ENCODE peak calls at places on chromosomes 2 and 18, in seven cellular contexts. R, G, N, Q, I, W and X are unnamed samples.

GRCh38 chr2:102238039-102238756 is 51.4 kb downstream of the IL1RL2 start:
- DNase-seq in R (peak; percentile 36), G (no peak), N (no peak), Q (no peak), I (no peak), W (no peak), X (no peak)

GRCh38 chr18:70422061-70422965 is 133.5 kb downstream of the SOCS6 start:
- DNase-seq in R (no peak), G (peak; percentile 13), N (no peak), Q (no peak), I (peak; percentile 91), W (peak; percentile 67), X (peak; percentile 84)

GRCh38 chr2:235749121-235749780 is 255.4 kb downstream of the AGAP1 start:
- DNase-seq in R (no peak), G (no peak), N (no peak), Q (no peak), I (peak; percentile 21), W (no peak), X (peak; percentile 96)

GRCh38 chr2:237467447-237468179 is 19.4 kb upstream of the MLPH start:
- DNase-seq in R (no peak), G (no peak), N (no peak), Q (no peak), I (no peak), W (no peak), X (no peak)

GRCh38 chr2:38187416-38188127 is 111.6 kb upstream of the CYP1B1 start:
- DNase-seq in R (no peak), G (no peak), N (no peak), Q (no peak), I (peak; percentile 88), W (no peak), X (peak; percentile 71)

GRCh38 chr2:8158714-8159113 is 523.1 kb upstream of the ID2 start:
- DNase-seq in R (no peak), G (no peak), N (no peak), Q (no peak), I (no peak), W (no peak), X (no peak)

GRCh38 chr2:106546376-106546990 is 59.3 kb downstream of the CD8B2 start:
- DNase-seq in R (no peak), G (no peak), N (no peak), Q (no peak), I (no peak), W (no peak), X (no peak)

GRCh38 chr2:168639501-168639900 is 162.9 kb upstream of the NOSTRIN start:
- DNase-seq in R (no peak), G (no peak), N (no peak), Q (no peak), I (peak; percentile 42), W (no peak), X (peak; percentile 83)

GRCh38 chr18:45521777-45522176 is 93.5 kb upstream of the SLC14A2 start:
- DNase-seq in R (no peak), G (no peak), N (no peak), Q (no peak), I (peak; percentile 80), W (no peak), X (no peak)

GRCh38 chr2:125471963-125472362 is 1184.0 kb upstream of the GYPC start:
- DNase-seq in R (no peak), G (peak; percentile 54), N (no peak), Q (peak; percentile 27), I (no peak), W (no peak), X (peak; percentile 64)

GRCh38 chr2:190718652-190719526 is 70.0 kb downstream of the NAB1 start:
- DNase-seq in R (peak; percentile 75), G (peak; percentile 27), N (peak; percentile 51), Q (no peak), I (peak; percentile 51), W (peak; percentile 73), X (peak; percentile 91)

GRCh38 chr18:10912790-10913560 is 236.4 kb downstream of the PIEZO2 start:
- DNase-seq in R (no peak), G (no peak), N (no peak), Q (no peak), I (no peak), W (no peak), X (peak; percentile 80)

GRCh38 chr2:190677255-190677654 is 28.4 kb downstream of the NAB1 start:
- DNase-seq in R (no peak), G (no peak), N (no peak), Q (no peak), I (no peak), W (no peak), X (no peak)

GRCh38 chr2:86186431-86186830 is 8.8 kb downstream of the IMMT start:
- DNase-seq in R (no peak), G (no peak), N (no peak), Q (no peak), I (no peak), W (no peak), X (no peak)

GRCh38 chr2:105856576-105856975 is 111.9 kb downstream of the NCK2 start:
- DNase-seq in R (no peak), G (no peak), N (no peak), Q (no peak), I (no peak), W (no peak), X (no peak)

GRCh38 chr2:241724259-241724974 is 10.0 kb upstream of the D2HGDH start:
- DNase-seq in R (peak; percentile 29), G (no peak), N (no peak), Q (no peak), I (no peak), W (no peak), X (no peak)

GRCh38 chr18:58572181-58572580 is 56.7 kb downstream of the ALPK2 start:
- DNase-seq in R (no peak), G (no peak), N (no peak), Q (no peak), I (no peak), W (peak; percentile 31), X (peak; percentile 60)

GRCh38 chr2:207825958-207826330 is 56.2 kb upstream of the FZD5 start:
- DNase-seq in R (no peak), G (no peak), N (no peak), Q (no peak), I (no peak), W (no peak), X (no peak)

GRCh38 chr2:73970850-73971471 is 13.7 kb upstream of the TET3 start:
- DNase-seq in R (peak; percentile 41), G (peak; percentile 27), N (peak; percentile 6), Q (peak; percentile 44), I (peak; percentile 83), W (no peak), X (peak; percentile 68)

GRCh38 chr2:10278029-10278762 is 24.5 kb upstream of the HPCAL1 start:
- DNase-seq in R (peak; percentile 30), G (no peak), N (no peak), Q (no peak), I (peak; percentile 94), W (no peak), X (peak; percentile 97)

GRCh38 chr2:233801357-233802131 is 23.4 kb downstream of the MROH2A start:
- DNase-seq in R (no peak), G (no peak), N (no peak), Q (no peak), I (no peak), W (no peak), X (peak; percentile 45)

GRCh38 chr2:208511016-208511415 is 104.4 kb downstream of the PTH2R start:
- DNase-seq in R (no peak), G (no peak), N (no peak), Q (peak; percentile 9), I (no peak), W (no peak), X (no peak)

GRCh38 chr2:143258126-143258892 is 129.1 kb downstream of the ARHGAP15 start:
- DNase-seq in R (no peak), G (no peak), N (no peak), Q (no peak), I (no peak), W (no peak), X (no peak)

GRCh38 chr2:139825726-139826125 is 1045.5 kb upstream of the NXPH2 start:
- DNase-seq in R (no peak), G (no peak), N (no peak), Q (no peak), I (no peak), W (peak; percentile 2), X (no peak)

GRCh38 chr18:79540161-79540913 is 139.3 kb upstream of the CTDP1 start:
- DNase-seq in R (no peak), G (no peak), N (no peak), Q (no peak), I (peak; percentile 13), W (no peak), X (no peak)

GRCh38 chr2:56671973-56672569 is 488.3 kb downstream of the CCDC85A start:
- DNase-seq in R (no peak), G (no peak), N (no peak), Q (no peak), I (no peak), W (no peak), X (no peak)